ENCODE peak calls at places on chromosomes 7 and 10, in five cellular contexts. J is IMR-90, Y is gastrocnemius medialis, U is nephron progenitor cell, N is transverse colon. S is an unnamed sample.
A peak's percentile ranks its signal among the peaks of the same experiment; 100 is the strongest.

GRCh38 chr7:31027161-31027965 is 24.7 kb upstream of the ADCYAP1R1 start:
- DNase-seq in Y (no peak), J (no peak), N (peak; percentile 16), U (peak; percentile 72), S (no peak)

GRCh38 chr7:155170331-155170730 is 100.2 kb downstream of the HTR5A start:
- DNase-seq in J (no peak), Y (no peak), U (no peak), N (no peak), S (no peak)

GRCh38 chr10:124481717-124482116 is 20.1 kb downstream of the LHPP start:
- DNase-seq in Y (no peak), U (no peak), N (no peak), J (no peak), S (no peak)

GRCh38 chr7:158827411-158828342 is 1.6 kb downstream of the ESYT2 start:
- DNase-seq in J (peak; percentile 40), U (no peak), N (no peak), Y (no peak), S (no peak)

GRCh38 chr7:131546583-131547111 is 9.8 kb downstream of the PODXL start:
- DNase-seq in J (no peak), N (no peak), Y (no peak), U (peak; percentile 52), S (no peak)

GRCh38 chr7:111829221-111829620 is 266.9 kb upstream of the IMMP2L start:
- DNase-seq in Y (no peak), N (no peak), U (no peak), J (no peak), S (no peak)

GRCh38 chr10:14586901-14587300 is 187.8 kb downstream of the FAM107B start:
- DNase-seq in J (no peak), Y (no peak), U (no peak), N (peak; percentile 51), S (no peak)

GRCh38 chr7:157438121-157439025 is 101.6 kb downstream of the DNAJB6 start:
- DNase-seq in J (no peak), U (no peak), Y (no peak), N (no peak), S (no peak)

GRCh38 chr10:67772894-67773511 is 65.0 kb downstream of the DNAJC12 start:
- DNase-seq in J (peak; percentile 55), Y (no peak), N (no peak), U (no peak), S (no peak)

GRCh38 chr7:84237533-84238173 is 43.1 kb upstream of the SEMA3A start:
- DNase-seq in J (peak; percentile 99), U (no peak), Y (no peak), N (no peak), S (no peak)

GRCh38 chr7:44431091-44431608 is 59.3 kb downstream of the NUDCD3 start:
- DNase-seq in N (peak; percentile 21), J (peak; percentile 28), U (peak; percentile 11), Y (no peak), S (no peak)

GRCh38 chr7:101628522-101628921 is 574 bp downstream of the MYL10 start:
- DNase-seq in J (no peak), Y (no peak), N (no peak), U (no peak), S (no peak)

GRCh38 chr10:16968722-16969055 is 151.5 kb upstream of the RSU1 start:
- DNase-seq in N (no peak), J (no peak), Y (no peak), U (no peak), S (no peak)

GRCh38 chr7:16933296-16934248 is 51.8 kb upstream of the AGR3 start:
- DNase-seq in J (no peak), U (no peak), Y (no peak), N (no peak), S (no peak)

GRCh38 chr7:107471292-107472070 is 1.6 kb downstream of the GPR22 start:
- DNase-seq in N (no peak), Y (no peak), J (no peak), U (no peak), S (no peak)
- TF ChIP-seq CTCF in N (no peak), Y (no peak), J (no peak), U (no peak), S (no peak)

DNA sequence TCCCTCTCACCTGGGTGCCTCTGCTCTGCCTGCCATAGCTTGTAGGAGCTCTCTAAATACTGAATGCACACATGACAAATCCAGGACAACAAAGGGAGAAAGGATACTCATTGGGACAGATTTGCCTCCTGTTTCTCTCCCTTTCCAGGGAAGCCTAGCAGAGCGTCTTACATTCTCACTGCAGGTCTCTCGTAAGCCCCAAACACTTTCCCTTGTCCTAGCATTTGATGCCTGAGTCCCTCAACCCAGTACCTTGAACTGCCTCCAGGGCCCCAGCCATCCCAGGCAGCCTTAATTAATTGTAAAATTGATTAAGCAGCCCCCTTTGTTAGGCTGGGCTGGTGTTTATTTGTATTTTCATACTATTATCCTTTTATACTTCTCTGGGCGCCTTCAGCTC is 243.6 kb downstream of the RPS24 start:
- DNase-seq in J (no peak), Y (no peak), N (no peak), U (no peak), S (no peak)
- TF ChIP-seq CTCF in J (no peak), Y (no peak), N (no peak), U (no peak), S (no peak)

DNA sequence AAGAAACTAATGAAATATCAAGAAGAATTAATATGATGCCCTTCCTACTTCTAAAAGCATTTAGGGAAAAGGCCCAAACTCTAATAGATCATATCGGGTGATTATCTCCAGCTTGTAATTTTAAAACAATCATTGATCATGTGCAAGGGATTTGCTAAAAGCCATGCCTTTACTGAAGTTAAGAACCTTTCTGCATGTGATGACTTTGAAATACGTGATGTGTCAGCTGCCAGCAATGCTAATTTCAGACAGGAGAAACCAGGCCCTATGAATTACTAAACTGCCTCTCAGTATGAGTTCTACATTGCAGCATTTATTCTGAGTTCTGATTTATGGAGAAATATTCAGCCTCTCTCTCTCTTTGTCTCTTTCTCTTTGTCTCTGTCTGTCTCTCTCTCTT is 203.6 kb upstream of the AKR1E2 start:
- DNase-seq in Y (no peak), J (peak; percentile 4), U (no peak), N (no peak), S (no peak)
- TF ChIP-seq CTCF in Y (no peak), J (no peak), U (no peak), N (no peak), S (no peak)

GRCh38 chr10:131084791-131085585 is 226.5 kb downstream of the TCERG1L start:
- DNase-seq in N (no peak), J (no peak), U (no peak), Y (no peak), S (no peak)

GRCh38 chr10:131082201-131082850 is 229.2 kb downstream of the TCERG1L start:
- DNase-seq in N (no peak), J (no peak), Y (no peak), U (no peak), S (no peak)

GRCh38 chr10:131082991-131083465 is 228.5 kb downstream of the TCERG1L start:
- DNase-seq in U (no peak), N (no peak), J (no peak), Y (no peak), S (no peak)

GRCh38 chr10:131085586-131085860 is 226.0 kb downstream of the TCERG1L start:
- DNase-seq in J (no peak), U (no peak), N (no peak), Y (no peak), S (no peak)

GRCh38 chr10:131083915-131084790 is 227.4 kb downstream of the TCERG1L start:
- DNase-seq in N (no peak), Y (no peak), U (peak; percentile 25), J (no peak), S (no peak)
- TF ChIP-seq CTCF in N (no peak), Y (no peak), U (peak; percentile 26), J (no peak), S (no peak)

DNA sequence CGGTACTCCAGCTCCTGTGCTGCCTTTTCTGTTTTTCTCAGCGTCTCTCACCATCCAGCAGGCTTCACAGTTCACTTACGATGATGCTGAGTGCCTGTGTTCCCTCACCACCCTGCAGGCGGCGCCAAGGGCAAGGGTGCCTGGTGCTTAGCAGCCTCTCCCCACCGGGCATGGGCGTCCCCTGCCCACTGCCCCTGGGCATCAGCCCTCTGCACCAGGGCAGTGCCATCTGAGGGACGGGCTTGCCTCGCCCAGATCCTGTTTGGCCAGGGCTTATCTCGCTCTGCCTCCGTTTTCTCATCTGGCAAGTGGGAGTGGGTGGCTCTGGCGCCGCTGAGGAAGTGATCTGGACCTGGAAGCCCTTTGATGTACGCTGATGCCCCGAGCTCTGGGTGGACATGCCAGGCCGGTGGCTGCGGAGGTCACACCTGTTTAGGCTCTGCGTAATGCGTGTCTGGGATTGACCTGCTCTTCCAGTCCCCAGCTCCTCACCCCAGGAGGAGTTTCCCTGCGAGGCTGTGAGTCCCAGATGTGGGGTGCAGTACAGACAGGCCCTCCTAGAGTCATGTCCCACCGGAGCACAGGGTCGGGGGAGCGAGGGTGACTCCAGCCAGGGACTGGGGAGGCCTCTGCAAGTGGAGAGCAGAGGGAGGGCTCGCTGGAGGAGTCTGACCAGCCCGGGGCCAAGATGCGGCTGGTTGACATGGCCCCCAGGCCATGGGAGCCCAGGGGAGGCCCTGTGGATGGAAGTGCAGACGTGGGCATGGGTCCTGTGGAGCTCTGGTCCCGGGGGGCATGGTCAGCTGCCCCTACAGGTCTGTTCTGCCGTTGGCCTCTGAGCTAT is 11.8 kb downstream of the TTYH3 start:
- DNase-seq in U (no peak), J (no peak), Y (no peak), N (no peak), S (no peak)
- TF ChIP-seq CTCF in U (no peak), J (peak; percentile 6), Y (no peak), N (no peak), S (no peak)

S was measured in mesothelial cell of epicardium.